ENCODE peak calls at places on chromosome 15, in four cellular contexts. X is nephron progenitor cell, Q is astrocyte, V is tibial nerve. M is an unnamed sample.

GRCh38 chr15:98657721-98658120 is 9.4 kb downstream of the IGF1R start:
- DNase-seq in X (no peak), Q (peak), V (no peak), M (no peak)

GRCh38 chr15:70758790-70759462 is 4.4 kb downstream of the UACA start:
- DNase-seq in X (peak), Q (no peak), V (no peak), M (no peak)

GRCh38 chr15:70323111-70323851 is 225.6 kb upstream of the TLE3 start:
- DNase-seq in X (peak), Q (peak), V (peak), M (no peak)

GRCh38 chr15:80585544-80586018 is 109.5 kb upstream of the ABHD17C start:
- DNase-seq in X (no peak), Q (no peak), V (no peak), M (no peak)

GRCh38 chr15:46326173-46326572 is 691.3 kb downstream of the SQOR start:
- DNase-seq in X (no peak), Q (no peak), V (no peak), M (no peak)

GRCh38 chr15:38726187-38726586 is 161.6 kb upstream of the RASGRP1 start:
- DNase-seq in X (no peak), Q (no peak), V (no peak), M (no peak)

GRCh38 chr15:76799760-76800159 is 105.4 kb downstream of the SCAPER start:
- DNase-seq in X (no peak), Q (peak), V (no peak), M (no peak)

GRCh38 chr15:28914483-28915023 is 28.8 kb downstream of the APBA2 start:
- DNase-seq in X (no peak), Q (no peak), V (no peak), M (no peak)

DNA sequence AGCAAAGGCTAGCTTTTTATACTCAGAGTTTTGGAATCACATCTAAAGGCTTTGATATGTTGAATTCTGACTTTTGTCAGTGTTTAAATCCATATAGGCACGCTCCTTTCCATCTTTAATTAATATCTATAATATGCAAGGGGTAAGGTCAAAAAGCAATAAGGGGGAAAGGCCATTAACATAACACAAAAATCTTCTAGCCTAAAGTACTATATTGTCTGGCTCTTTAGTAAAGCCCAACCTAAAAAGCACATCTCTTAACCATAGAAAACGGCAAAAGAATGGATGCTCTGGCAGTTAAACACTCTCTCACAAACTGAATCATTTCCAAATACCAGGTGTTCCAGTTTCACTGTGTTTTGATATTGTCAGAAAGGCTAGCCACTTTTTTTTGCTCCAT is 76.4 kb downstream of the EFL1 start:
- DNase-seq in X (no peak), Q (no peak), V (no peak), M (no peak)
- TF ChIP-seq CTCF in X (no peak), Q (no peak), V (no peak), M (no peak)

DNA sequence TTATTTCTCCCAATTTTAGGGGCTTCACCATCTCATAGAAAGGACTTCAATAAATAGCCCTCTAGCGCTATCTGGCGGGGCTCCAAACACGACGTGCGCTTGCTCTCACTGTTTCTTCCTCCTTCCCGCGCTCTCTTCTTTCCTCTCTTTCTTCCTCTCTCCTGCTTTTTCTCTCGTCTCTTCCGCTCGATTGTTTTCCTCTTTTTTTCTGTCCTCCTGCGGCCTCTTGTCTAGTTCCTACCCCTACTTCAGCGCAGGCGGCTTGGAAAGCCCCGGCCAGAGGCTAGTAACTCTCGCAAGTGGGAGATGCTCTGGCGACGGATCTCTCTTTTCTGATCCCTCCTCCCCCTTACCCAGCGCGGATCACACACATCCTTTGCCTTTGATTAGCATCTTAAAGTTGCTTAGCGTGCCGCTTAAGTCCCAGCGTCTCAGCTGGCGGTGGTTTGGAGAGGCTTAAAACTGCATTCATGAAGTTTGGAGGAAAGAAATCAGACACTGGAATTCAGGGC is 6.2 kb upstream of the MEIS2 start:
- DNase-seq in X (peak), Q (no peak), V (no peak), M (no peak)
- TF ChIP-seq CTCF in X (peak), Q (no peak), V (no peak), M (no peak)

GRCh38 chr15:49876401-49877038 is 242.5 kb downstream of the ATP8B4 start:
- DNase-seq in X (no peak), Q (no peak), V (no peak), M (no peak)

GRCh38 chr15:49877117-49877860 is 241.7 kb downstream of the ATP8B4 start:
- DNase-seq in X (no peak), Q (no peak), V (no peak), M (no peak)

GRCh38 chr15:49877871-49878511 is 241.0 kb downstream of the ATP8B4 start:
- DNase-seq in X (no peak), Q (no peak), V (no peak), M (no peak)

GRCh38 chr15:49875392-49875791 is 243.6 kb downstream of the ATP8B4 start:
- DNase-seq in X (no peak), Q (no peak), V (no peak), M (no peak)
- TF ChIP-seq CTCF in X (peak), Q (peak), V (no peak), M (no peak)

GRCh38 chr15:63858881-63859280 is 25.1 kb upstream of the HERC1 start:
- DNase-seq in X (no peak), Q (peak), V (no peak), M (no peak)
- TF ChIP-seq CTCF in X (no peak), Q (no peak), V (no peak), M (no peak)

GRCh38 chr15:92942706-92943105 is 42.6 kb downstream of the CHD2 start:
- DNase-seq in X (no peak), Q (no peak), V (no peak), M (no peak)
- TF ChIP-seq CTCF in X (no peak), Q (no peak), V (no peak), M (no peak)

GRCh38 chr15:33971811-33972210 is 3.5 kb downstream of the CHRM5 start:
- DNase-seq in X (no peak), Q (no peak), V (no peak), M (no peak)

GRCh38 chr15:33980159-33980558 is 11.9 kb downstream of the CHRM5 start:
- DNase-seq in X (no peak), Q (no peak), V (no peak), M (no peak)

DNA sequence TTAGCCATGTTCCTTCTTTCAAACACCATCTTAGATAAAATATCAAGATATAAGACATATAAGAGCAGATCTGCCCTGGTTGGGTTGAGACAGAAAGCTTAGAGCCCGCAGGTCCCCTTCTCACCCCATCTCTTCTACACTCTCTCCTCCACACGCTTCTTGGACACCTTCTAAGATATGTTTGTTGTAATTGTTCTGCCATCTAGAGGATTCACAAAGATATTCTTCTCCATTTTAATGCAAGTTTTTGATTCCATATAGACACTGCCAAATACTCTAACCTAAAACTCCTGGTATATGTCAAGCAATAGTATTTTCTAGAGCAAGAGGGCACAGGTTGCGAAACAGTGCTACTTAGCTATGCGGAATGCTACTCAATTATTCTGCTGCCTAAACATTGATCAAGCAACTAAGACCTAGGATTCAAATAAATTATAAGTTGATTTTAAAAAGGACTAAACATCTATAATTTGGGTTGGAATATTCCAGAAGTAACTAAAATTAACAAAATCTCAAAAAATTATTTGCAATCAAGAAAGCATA is 6.8 kb downstream of the CHRM5 start:
- DNase-seq in X (no peak), Q (no peak), V (no peak), M (no peak)
- TF ChIP-seq CTCF in X (no peak), Q (no peak), V (no peak), M (no peak)

DNA sequence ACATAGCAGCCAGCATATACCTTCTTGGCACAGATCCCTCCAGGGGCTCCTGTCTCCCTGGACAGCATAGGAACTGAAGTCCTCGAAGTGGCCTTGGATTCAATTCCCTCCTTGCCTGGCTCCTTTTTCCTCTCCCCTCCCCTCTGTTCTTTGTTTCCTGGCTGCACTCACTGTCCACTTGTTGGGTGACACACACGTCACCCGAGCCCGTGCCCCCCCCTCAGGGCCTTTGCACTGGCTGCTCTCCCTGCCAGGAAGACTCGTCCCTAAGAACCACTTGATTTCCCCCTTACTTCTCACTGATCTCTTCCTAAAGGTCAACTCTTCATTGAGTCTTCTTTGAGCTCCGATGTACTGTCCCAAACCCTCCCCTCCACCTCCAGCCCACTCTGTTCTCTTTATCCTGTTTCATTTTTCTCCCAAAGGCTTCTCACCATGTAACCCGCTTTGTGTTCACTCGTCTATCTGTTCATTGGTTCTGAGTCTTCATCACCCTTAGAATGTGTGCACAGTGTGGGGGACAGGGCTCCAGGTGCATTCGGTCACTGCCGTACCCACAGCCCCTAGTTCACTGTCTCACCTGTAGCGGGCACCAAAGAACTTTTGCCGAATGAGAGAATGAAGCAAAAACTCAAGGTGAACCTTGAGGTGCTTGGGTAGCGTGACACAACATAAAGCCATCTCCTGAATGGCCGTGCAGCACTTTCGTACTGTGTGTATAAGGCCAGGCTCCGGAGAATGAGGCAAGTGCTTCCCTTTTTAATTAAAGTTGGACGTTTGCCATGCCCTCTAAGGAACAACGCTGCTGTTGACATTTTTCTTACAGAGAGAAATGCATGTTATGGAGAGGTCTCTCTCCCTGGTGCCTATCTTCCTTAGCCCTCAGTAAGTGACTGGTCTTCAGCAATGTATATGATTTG is 74.0 kb downstream of the CHRNA7 start:
- DNase-seq in X (no peak), Q (no peak), V (no peak), M (no peak)
- TF ChIP-seq CTCF in X (no peak), Q (no peak), V (no peak), M (no peak)

GRCh38 chr15:78242128-78242527 is 7.8 kb upstream of the ACSBG1 start:
- DNase-seq in X (peak), Q (no peak), V (no peak), M (no peak)
- TF ChIP-seq CTCF in X (no peak), Q (peak), V (no peak), M (no peak)

DNA sequence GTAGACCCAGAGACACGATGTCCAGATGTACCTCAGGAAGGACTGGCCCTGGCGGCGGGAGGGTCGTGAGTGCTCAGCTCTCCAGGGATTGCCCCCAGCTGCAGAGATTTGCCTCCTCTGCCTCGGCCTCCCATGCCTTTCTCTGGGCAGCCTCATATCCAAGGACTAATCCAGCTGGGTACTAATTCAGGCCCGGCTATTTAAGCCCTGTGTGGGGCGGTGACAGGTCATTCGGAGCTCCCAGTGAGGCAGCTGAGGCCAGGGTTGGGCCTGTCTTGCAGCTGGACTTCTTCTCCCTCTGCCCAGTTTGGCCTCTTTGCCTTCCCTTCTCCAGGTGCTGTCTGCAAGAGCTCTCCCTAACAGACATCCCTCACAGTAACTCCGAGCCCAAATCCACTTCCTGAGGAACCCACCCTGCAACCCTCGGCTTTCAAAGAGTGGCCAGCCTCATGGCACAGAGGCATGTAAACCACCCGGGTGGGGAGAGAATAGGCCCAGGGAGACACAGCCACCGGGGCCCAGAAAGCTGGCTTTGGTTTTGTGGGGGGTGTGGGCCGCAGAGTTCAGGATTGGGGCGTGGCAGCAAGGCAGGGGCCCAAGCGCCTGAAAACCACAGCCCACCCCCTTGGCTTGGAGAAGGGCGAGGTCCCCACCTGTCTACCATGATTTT is 85.8 kb downstream of the PPCDC start:
- DNase-seq in X (no peak), Q (no peak), V (no peak), M (no peak)
- TF ChIP-seq CTCF in X (no peak), Q (no peak), V (no peak), M (no peak)